ENCODE peak calls at places on chromosomes 16 and 17, in four cellular contexts. L is HEK293T, W is ELR, N is IMR-90. E is an unnamed sample.

GRCh38 chr16:1002399-1003161 is 21.0 kb downstream of the SOX8 start:
- DNase-seq in N (peak), L (peak), W (peak), E (peak)

GRCh38 chr16:82744958-82745357 is 118.2 kb downstream of the CDH13 start:
- DNase-seq in L (no peak), N (no peak), W (no peak), E (no peak)

GRCh38 chr16:60310836-60311445 is 1576.8 kb upstream of the GOT2 start:
- DNase-seq in L (no peak), N (no peak), W (no peak), E (no peak)

GRCh38 chr17:33653389-33653788 is 360.3 kb upstream of the ASIC2 start:
- DNase-seq in W (no peak), L (no peak), N (no peak), E (peak)

GRCh38 chr16:70253291-70254094 is 1.8 kb upstream of the EXOSC6 start:
- DNase-seq in W (peak), L (peak), N (peak), E (no peak)

GRCh38 chr16:89409161-89409711 is 81.1 kb downstream of the ANKRD11 start:
- DNase-seq in N (peak), L (no peak), W (peak), E (peak)

GRCh38 chr16:51577621-51578303 is 426.7 kb upstream of the SALL1 start:
- DNase-seq in W (peak), L (peak), N (peak), E (no peak)

GRCh38 chr17:20189322-20189721 is 180.2 kb downstream of the SPECC1 start:
- DNase-seq in L (no peak), W (peak), N (peak), E (peak)

GRCh38 chr17:62996221-62996620 is 30.2 kb downstream of the TANC2 start:
- DNase-seq in N (no peak), W (no peak), L (no peak), E (no peak)

GRCh38 chr16:65875362-65876199 is 490.9 kb upstream of the CDH5 start:
- DNase-seq in N (no peak), W (no peak), L (no peak), E (peak)

GRCh38 chr16:51453296-51453695 is 302.2 kb upstream of the SALL1 start:
- DNase-seq in W (no peak), N (no peak), L (no peak), E (no peak)

E was measured in Daoy.